ENCODE peak calls at places on chromosomes 11 and 22, in eight cellular contexts. N is stimulated activated CD8-positive, alpha-beta memory T cell treated with anti-CD3 and anti-CD28 coated beads, Interleukin-12 subunit alpha, Interleukin-12 subunit beta, amount 100 ng/mL, for 1 hour; E is posterior cingulate gyrus; G is central memory CD4-positive, alpha-beta T cell; C is endothelial cell of umbilical vein; W is T-helper 17 cell; Q is pancreas; U is MV-4-11. X is an unnamed sample.

GRCh38 chr11:47672283-47672730 is 29.9 kb upstream of the MTCH2 start:
- DNase-seq in N (no peak), E (no peak), Q (no peak), C (no peak), U (no peak), W (no peak), G (no peak), X (no peak)

GRCh38 chr11:13126430-13126829 is 117.3 kb downstream of the RASSF10 start:
- DNase-seq in Q (no peak), G (no peak), C (no peak), E (no peak), W (no peak), U (peak), N (no peak), X (no peak)

GRCh38 chr22:44523981-44524759 is 26.1 kb upstream of the RTL6 start:
- DNase-seq in N (no peak), U (no peak), E (no peak), G (no peak), C (no peak), W (no peak), Q (no peak), X (no peak)

GRCh38 chr11:17208257-17208999 is 642 bp upstream of the PIK3C2A start:
- DNase-seq in Q (peak), W (no peak), E (no peak), G (peak), U (no peak), N (peak), C (peak), X (no peak)

GRCh38 chr11:27429740-27430451 is 42.7 kb downstream of the LGR4 start:
- DNase-seq in E (no peak), N (no peak), C (no peak), U (no peak), G (no peak), W (no peak), Q (no peak), X (no peak)

GRCh38 chr11:94885133-94885532 is 88.2 kb downstream of the CWC15 start:
- DNase-seq in C (no peak), Q (no peak), N (no peak), U (no peak), E (no peak), G (no peak), W (no peak), X (no peak)

GRCh38 chr11:5536482-5536881 is 11.9 kb downstream of the OR52H1 start:
- DNase-seq in C (no peak), Q (no peak), U (no peak), W (no peak), G (no peak), N (no peak), E (no peak), X (no peak)

GRCh38 chr11:11731311-11732083 is 109.7 kb upstream of the GALNT18 start:
- DNase-seq in C (no peak), G (no peak), U (no peak), Q (no peak), W (no peak), N (no peak), E (peak), X (no peak)

GRCh38 chr11:2933376-2934056 is 4.3 kb upstream of the PHLDA2 start:
- DNase-seq in U (peak), N (no peak), Q (no peak), E (peak), G (peak), W (peak), C (peak), X (peak)

GRCh38 chr11:2912498-2912897 is 16.7 kb downstream of the PHLDA2 start:
- DNase-seq in U (no peak), Q (peak), G (no peak), N (no peak), C (peak), W (no peak), E (no peak), X (no peak)

GRCh38 chr11:34495239-34495723 is 18.3 kb downstream of the ELF5 start:
- DNase-seq in N (no peak), W (no peak), E (no peak), U (no peak), G (no peak), Q (no peak), C (no peak), X (no peak)

GRCh38 chr11:123405123-123405592 is 24.9 kb upstream of the GRAMD1B start:
- DNase-seq in U (peak), W (no peak), Q (no peak), G (no peak), C (no peak), E (no peak), N (no peak), X (no peak)

GRCh38 chr11:60925685-60926267 is 1.5 kb downstream of the TMEM132A start:
- DNase-seq in G (no peak), E (peak), C (no peak), W (no peak), Q (no peak), N (no peak), U (no peak), X (no peak)

GRCh38 chr22:48920776-48921241 is 906.9 kb downstream of the BRD1 start:
- DNase-seq in U (no peak), N (no peak), Q (no peak), G (no peak), C (no peak), E (no peak), W (no peak), X (no peak)

GRCh38 chr11:124612567-124613245 is 1.5 kb downstream of the PANX3 start:
- DNase-seq in W (no peak), N (no peak), G (no peak), U (no peak), Q (no peak), E (no peak), C (no peak), X (no peak)

GRCh38 chr22:21866821-21867527 is 471 bp downstream of the MAPK1 start:
- DNase-seq in C (no peak), Q (no peak), E (no peak), G (no peak), N (no peak), U (no peak), W (peak), X (no peak)

GRCh38 chr22:44181033-44181911 is 547 bp downstream of the PARVG start:
- DNase-seq in Q (no peak), G (peak), E (peak), U (peak), C (no peak), N (peak), W (peak), X (no peak)

GRCh38 chr11:78080818-78081495 is 1.3 kb upstream of the NDUFC2 start:
- DNase-seq in Q (no peak), C (peak), G (no peak), E (no peak), W (no peak), N (no peak), U (peak), X (no peak)

GRCh38 chr11:75241906-75242644 is 1.5 kb downstream of the TPBGL start:
- DNase-seq in N (no peak), U (no peak), Q (no peak), G (no peak), W (no peak), E (no peak), C (no peak), X (no peak)

GRCh38 chr11:88167853-88168252 is 7.4 kb downstream of the RAB38 start:
- DNase-seq in Q (no peak), E (no peak), W (no peak), N (no peak), C (no peak), G (no peak), U (no peak), X (no peak)

GRCh38 chr22:48640890-48641771 is 1186.5 kb downstream of the BRD1 start:
- DNase-seq in W (no peak), C (no peak), G (no peak), E (peak), Q (no peak), N (no peak), U (no peak), X (no peak)

GRCh38 chr11:2586091-2586792 is 113.6 kb downstream of the KCNQ1OT1 start:
- DNase-seq in W (peak), G (no peak), Q (peak), E (peak), C (no peak), U (no peak), N (no peak), X (no peak)

GRCh38 chr11:11876458-11876857 is 34.7 kb downstream of the USP47 start:
- DNase-seq in U (peak), C (no peak), G (no peak), W (no peak), N (no peak), Q (no peak), E (no peak), X (no peak)

GRCh38 chr22:24099661-24100060 is 81.6 kb upstream of the SUSD2 start:
- DNase-seq in N (no peak), W (no peak), E (no peak), Q (no peak), U (no peak), C (peak), G (no peak), X (no peak)

GRCh38 chr22:19819209-19819910 is 35.3 kb downstream of the GNB1L start:
- DNase-seq in N (no peak), G (no peak), W (no peak), C (no peak), E (peak), U (no peak), Q (peak), X (no peak)

GRCh38 chr11:18071098-18071705 is 25.1 kb upstream of the TPH1 start:
- DNase-seq in U (no peak), N (no peak), E (no peak), W (no peak), Q (no peak), G (no peak), C (no peak), X (no peak)

GRCh38 chr22:29762263-29762662 is 4.5 kb downstream of the ZMAT5 start:
- DNase-seq in C (no peak), N (no peak), Q (no peak), E (no peak), W (no peak), G (no peak), U (no peak), X (no peak)

GRCh38 chr11:90204832-90205646 is 17.8 kb downstream of the CHORDC1 start:
- DNase-seq in N (no peak), G (peak), C (peak), W (no peak), Q (no peak), U (peak), E (no peak), X (no peak)

GRCh38 chr11:79078999-79079398 is 361.8 kb downstream of the TENM4 start:
- DNase-seq in E (no peak), C (no peak), Q (no peak), W (no peak), G (no peak), U (no peak), N (no peak), X (no peak)

GRCh38 chr11:44868021-44868420 is 82.7 kb downstream of the TP53I11 start:
- DNase-seq in W (no peak), N (no peak), G (no peak), Q (no peak), E (peak), U (no peak), C (no peak), X (no peak)

GRCh38 chr11:131375421-131375820 is 5.0 kb downstream of the NTM start:
- DNase-seq in N (no peak), W (no peak), C (no peak), G (no peak), E (no peak), Q (no peak), U (no peak), X (no peak)

GRCh38 chr22:31122532-31123291 is at the start of gene INPP5J:
- DNase-seq in C (no peak), U (no peak), G (no peak), E (peak), W (no peak), N (no peak), Q (peak), X (no peak)

GRCh38 chr22:46915978-46916730 is 153.7 kb downstream of the TBC1D22A start:
- DNase-seq in Q (no peak), W (no peak), E (no peak), G (no peak), U (no peak), C (no peak), N (no peak), X (no peak)

GRCh38 chr11:91664521-91664920 is 560.1 kb upstream of the FAT3 start:
- DNase-seq in E (no peak), N (no peak), U (no peak), Q (no peak), G (no peak), W (no peak), C (no peak), X (no peak)

X was measured in C1 segment of cervical spinal cord.